ENCODE peak calls at places on chromosomes 2 and 18, in eight cellular contexts. S is stimulated activated CD4-positive, alpha-beta T cell treated with anti-CD3 and anti-CD28 coated beads, Interleukin-1b, Interleukin-23, amount 100 ng/mL, for 4 hours; G is cardiac muscle cell; Z is NCI-H1092; I is LoVo; P is CD4-positive, CD25-positive, alpha-beta regulatory T cell; O is activated CD4-positive, CD25-positive, alpha-beta regulatory T cell; F is iris pigment epithelial cell. T is an unnamed sample.

GRCh38 chr18:41745166-41746049 is 209.6 kb upstream of the PIK3C3 start:
- DNase-seq in S (no peak), O (no peak), F (peak; percentile 61), G (peak; percentile 77), Z (peak; percentile 77), I (peak; percentile 32), P (peak; percentile 7), T (no peak)

GRCh38 chr18:48874701-48875162 is 76.0 kb downstream of the SMAD7 start:
- DNase-seq in G (no peak), S (no peak), O (no peak), I (no peak), F (no peak), Z (no peak), P (no peak), T (no peak)

GRCh38 chr18:23812566-23813440 is 123.5 kb downstream of the LAMA3 start:
- DNase-seq in S (no peak), P (peak; percentile 51), G (peak; percentile 14), Z (no peak), O (no peak), I (peak; percentile 57), F (peak; percentile 25), T (no peak)

GRCh38 chr2:102117488-102117887 is 25.1 kb upstream of the IL1R1 start:
- DNase-seq in F (no peak), O (no peak), G (no peak), I (no peak), P (no peak), S (no peak), Z (no peak), T (no peak)

GRCh38 chr2:60819155-60819862 is 62.1 kb upstream of the REL start:
- DNase-seq in F (no peak), Z (no peak), I (no peak), G (no peak), P (peak; percentile 91), O (peak; percentile 53), S (peak; percentile 79), T (no peak)

GRCh38 chr2:46591562-46591961 is 112.2 kb downstream of the TMEM247 start:
- DNase-seq in G (no peak), Z (no peak), S (no peak), F (no peak), I (no peak), O (no peak), P (no peak), T (no peak)

GRCh38 chr2:85938456-85938855 is 49.7 kb upstream of the ST3GAL5 start:
- DNase-seq in O (no peak), Z (no peak), F (no peak), G (no peak), P (no peak), I (no peak), S (no peak), T (no peak)

GRCh38 chr2:53575606-53576360 is 191.8 kb upstream of the CHAC2 start:
- DNase-seq in G (no peak), O (no peak), F (no peak), P (no peak), I (no peak), Z (peak; percentile 13), S (no peak), T (no peak)

GRCh38 chr2:63842149-63843061 is 709 bp downstream of the UGP2 start:
- DNase-seq in G (peak; percentile 61), P (peak; percentile 41), Z (peak; percentile 11), O (no peak), F (peak; percentile 88), S (no peak), I (peak; percentile 37), T (peak; percentile 22)

GRCh38 chr2:238846503-238847431 is 1.1 kb upstream of the TWIST2 start:
- DNase-seq in F (peak; percentile 49), I (no peak), G (no peak), Z (no peak), O (no peak), S (no peak), P (no peak), T (no peak)

GRCh38 chr2:48873676-48874075 is 118.2 kb upstream of the LHCGR start:
- DNase-seq in G (no peak), I (no peak), O (no peak), P (no peak), F (no peak), S (no peak), Z (no peak), T (no peak)

GRCh38 chr2:72837171-72837570 is 11.3 kb upstream of the EXOC6B start:
- DNase-seq in O (no peak), I (no peak), P (no peak), Z (no peak), S (no peak), G (no peak), F (peak; percentile 75), T (no peak)

GRCh38 chr2:119387381-119388129 is 20.8 kb downstream of the DBI start:
- DNase-seq in F (peak; percentile 72), P (no peak), G (no peak), O (no peak), Z (peak; percentile 45), I (no peak), S (no peak), T (peak; percentile 4)

GRCh38 chr18:13258792-13259385 is 40.3 kb downstream of the LDLRAD4 start:
- DNase-seq in O (no peak), P (no peak), S (no peak), I (no peak), F (no peak), G (no peak), Z (no peak), T (no peak)

GRCh38 chr18:46756559-46757201 is at the start of gene ST8SIA5:
- DNase-seq in O (no peak), S (no peak), F (no peak), Z (peak; percentile 74), P (no peak), I (no peak), G (peak; percentile 47), T (no peak)

GRCh38 chr2:233892793-233893192 is 24.4 kb upstream of the TRPM8 start:
- DNase-seq in S (no peak), O (no peak), I (peak; percentile 3), F (no peak), G (no peak), P (no peak), Z (no peak), T (no peak)

GRCh38 chr2:182355815-182356214 is 71.0 kb downstream of the PDE1A start:
- DNase-seq in P (no peak), S (no peak), F (peak; percentile 63), Z (no peak), O (no peak), G (no peak), I (no peak), T (no peak)

GRCh38 chr18:49447810-49448745 is 12.4 kb downstream of the DYM start:
- DNase-seq in I (peak; percentile 57), G (peak; percentile 69), F (peak; percentile 69), Z (peak; percentile 9), S (peak; percentile 17), O (no peak), P (peak; percentile 74), T (peak; percentile 45)

GRCh38 chr2:235709969-235710879 is 216.4 kb downstream of the AGAP1 start:
- DNase-seq in Z (no peak), O (no peak), G (no peak), F (no peak), S (no peak), P (no peak), I (no peak), T (no peak)

GRCh38 chr2:209044307-209044706 is 379.5 kb upstream of the MAP2 start:
- DNase-seq in G (no peak), S (no peak), Z (no peak), F (no peak), O (no peak), I (no peak), P (no peak), T (no peak)

GRCh38 chr2:73156539-73157124 is 43.9 kb upstream of the RAB11FIP5 start:
- DNase-seq in I (no peak), G (peak; percentile 73), F (peak; percentile 61), Z (peak; percentile 13), S (peak; percentile 27), O (no peak), P (peak; percentile 33), T (no peak)

GRCh38 chr2:161090401-161090800 is 69.8 kb upstream of the TANK start:
- DNase-seq in Z (no peak), O (no peak), G (no peak), S (peak; percentile 14), F (no peak), P (peak; percentile 82), I (no peak), T (peak; percentile 50)

GRCh38 chr2:67215214-67215613 is 181.9 kb upstream of the ETAA1 start:
- DNase-seq in F (peak; percentile 83), P (no peak), O (no peak), I (peak; percentile 9), Z (no peak), G (peak; percentile 87), S (no peak), T (no peak)

GRCh38 chr18:26547302-26548143 is 830 bp downstream of the KCTD1 start:
- DNase-seq in F (peak; percentile 91), G (peak; percentile 86), Z (no peak), P (peak; percentile 71), S (peak; percentile 21), I (no peak), O (peak; percentile 3), T (peak; percentile 57)

GRCh38 chr2:118973542-118973951 is 31.6 kb downstream of the MARCO start:
- DNase-seq in F (peak; percentile 22), Z (no peak), O (no peak), I (no peak), S (no peak), P (no peak), G (no peak), T (no peak)

GRCh38 chr18:10312316-10313015 is 142.0 kb upstream of the APCDD1 start:
- DNase-seq in S (no peak), F (no peak), O (no peak), Z (no peak), G (no peak), I (no peak), P (no peak), T (no peak)

GRCh38 chr2:105761931-105762515 is 17.3 kb downstream of the NCK2 start:
- DNase-seq in P (no peak), S (no peak), I (no peak), O (no peak), F (peak; percentile 49), Z (no peak), G (no peak), T (no peak)

GRCh38 chr2:32937602-32938450 is 8.9 kb upstream of the LTBP1 start:
- DNase-seq in G (peak; percentile 56), S (no peak), O (no peak), I (no peak), P (no peak), F (peak; percentile 59), Z (no peak), T (no peak)

GRCh38 chr2:48248251-48248933 is 281.6 kb upstream of the STON1 start:
- DNase-seq in S (no peak), Z (no peak), O (no peak), P (peak; percentile 20), G (peak; percentile 30), I (peak; percentile 63), F (peak; percentile 92), T (no peak)

GRCh38 chr2:195737531-195738162 is 80.6 kb downstream of the SLC39A10 start:
- DNase-seq in F (peak; percentile 45), P (no peak), S (no peak), I (no peak), O (no peak), G (no peak), Z (no peak), T (no peak)

GRCh38 chr2:85095094-85095493 is 38.1 kb upstream of the TCF7L1 start:
- DNase-seq in G (no peak), O (no peak), S (no peak), P (no peak), I (no peak), Z (no peak), F (peak; percentile 53), T (no peak)

GRCh38 chr2:219578811-219579210 is 6.7 kb downstream of the INHA start:
- DNase-seq in I (no peak), Z (no peak), F (peak; percentile 82), P (no peak), S (no peak), O (no peak), G (no peak), T (no peak)

GRCh38 chr2:119734051-119734450 is 25.7 kb upstream of the PTPN4 start:
- DNase-seq in P (no peak), G (no peak), Z (no peak), O (no peak), I (no peak), F (no peak), S (no peak), T (no peak)

GRCh38 chr2:188079176-188079575 is 212.5 kb upstream of the GULP1 start:
- DNase-seq in I (peak; percentile 28), S (no peak), G (no peak), F (peak; percentile 69), O (no peak), Z (no peak), P (no peak), T (no peak)